ENCODE peak calls at places on chromosomes 5 and 9, in eight cellular contexts. E, A, I, D, R, L, X and W are unnamed samples.

GRCh38 chr9:100637787-100638186 is 59.9 kb downstream of the CAVIN4 start:
- DNase-seq in E (no peak), A (no peak), I (no peak), D (peak), R (no peak), L (no peak), X (peak), W (peak)

GRCh38 chr9:127524373-127524772 is 73.1 kb downstream of the LRSAM1 start:
- DNase-seq in E (no peak), A (no peak), I (peak), D (no peak), R (no peak), L (no peak), X (no peak), W (no peak)

GRCh38 chr5:65506961-65507360 is 25.2 kb upstream of the ADAMTS6 start:
- DNase-seq in E (no peak), A (peak), I (peak), D (no peak), R (no peak), L (no peak), X (peak), W (no peak)

GRCh38 chr5:107957023-107957422 is 286.3 kb upstream of the EFNA5 start:
- DNase-seq in E (no peak), A (no peak), I (no peak), D (no peak), R (no peak), L (no peak), X (no peak), W (no peak)

GRCh38 chr5:112921031-112921832 is 795 bp downstream of the REEP5 start:
- DNase-seq in E (peak), A (peak), I (peak), D (peak), R (peak), L (peak), X (peak), W (peak)

GRCh38 chr9:98796364-98797101 is at the start of gene ANKS6:
- DNase-seq in E (peak), A (peak), I (peak), D (peak), R (peak), L (peak), X (peak), W (peak)

GRCh38 chr9:118059520-118060278 is 355.5 kb downstream of the TLR4 start:
- DNase-seq in E (no peak), A (no peak), I (peak), D (peak), R (no peak), L (no peak), X (peak), W (no peak)

GRCh38 chr9:37622462-37622861 is 28.3 kb upstream of the FRMPD1 start:
- DNase-seq in E (no peak), A (peak), I (no peak), D (no peak), R (no peak), L (no peak), X (no peak), W (no peak)

GRCh38 chr5:24226492-24226891 is 418.3 kb downstream of the CDH10 start:
- DNase-seq in E (no peak), A (no peak), I (peak), D (no peak), R (no peak), L (no peak), X (peak), W (no peak)

GRCh38 chr9:75071530-75072122 is 16.3 kb downstream of the NMRK1 start:
- DNase-seq in E (no peak), A (no peak), I (no peak), D (no peak), R (peak), L (no peak), X (no peak), W (peak)

GRCh38 chr5:32251864-32252458 is 60.8 kb downstream of the MTMR12 start:
- DNase-seq in E (no peak), A (no peak), I (no peak), D (no peak), R (no peak), L (no peak), X (no peak), W (no peak)

GRCh38 chr5:1054018-1054798 is 45.6 kb downstream of the NKD2 start:
- DNase-seq in E (peak), A (no peak), I (no peak), D (no peak), R (no peak), L (no peak), X (no peak), W (no peak)

GRCh38 chr5:85921590-85921989 is 696.2 kb upstream of the COX7C start:
- DNase-seq in E (no peak), A (no peak), I (no peak), D (no peak), R (no peak), L (no peak), X (no peak), W (no peak)

GRCh38 chr5:90947667-90948066 is 389.1 kb downstream of the ADGRV1 start:
- DNase-seq in E (no peak), A (no peak), I (no peak), D (no peak), R (no peak), L (no peak), X (no peak), W (no peak)

GRCh38 chr5:56155085-56155484 is 78.0 kb downstream of the ANKRD55 start:
- DNase-seq in E (no peak), A (no peak), I (peak), D (no peak), R (no peak), L (no peak), X (peak), W (no peak)

GRCh38 chr9:101201626-101202025 is 173.1 kb downstream of the PLPPR1 start:
- DNase-seq in E (no peak), A (no peak), I (no peak), D (no peak), R (no peak), L (no peak), X (no peak), W (no peak)

GRCh38 chr9:1429328-1429727 is 379.2 kb downstream of the DMRT2 start:
- DNase-seq in E (peak), A (no peak), I (no peak), D (peak), R (no peak), L (no peak), X (peak), W (no peak)

GRCh38 chr5:56696900-56697299 is 118.4 kb upstream of the MAP3K1 start:
- DNase-seq in E (no peak), A (no peak), I (peak), D (no peak), R (no peak), L (peak), X (peak), W (no peak)

GRCh38 chr5:111227226-111227782 is 3.1 kb downstream of the CAMK4 start:
- DNase-seq in E (no peak), A (no peak), I (no peak), D (no peak), R (peak), L (no peak), X (no peak), W (no peak)

GRCh38 chr9:96382175-96382574 is 1.3 kb downstream of the SLC35D2 start:
- DNase-seq in E (no peak), A (no peak), I (no peak), D (no peak), R (no peak), L (no peak), X (no peak), W (no peak)

GRCh38 chr9:96686638-96687335 is 31.7 kb upstream of the PRXL2C start:
- DNase-seq in E (peak), A (no peak), I (peak), D (peak), R (peak), L (peak), X (peak), W (no peak)

GRCh38 chr9:9998491-9999287 is 614.1 kb downstream of the PTPRD start:
- DNase-seq in E (no peak), A (no peak), I (no peak), D (no peak), R (no peak), L (no peak), X (peak), W (no peak)

GRCh38 chr9:114334490-114334889 is 4.8 kb downstream of the ORM2 start:
- DNase-seq in E (no peak), A (no peak), I (no peak), D (no peak), R (no peak), L (no peak), X (no peak), W (no peak)
- TF ChIP-seq CTCF in E (no peak), A (no peak), I (no peak), D (no peak), R (no peak), L (no peak), X (no peak), W (no peak)

GRCh38 chr5:76576468-76576867 is 46.7 kb downstream of the F2RL2 start:
- DNase-seq in E (no peak), A (no peak), I (no peak), D (no peak), R (no peak), L (no peak), X (no peak), W (no peak)

GRCh38 chr5:76571595-76571994 is 51.6 kb downstream of the F2RL2 start:
- DNase-seq in E (no peak), A (no peak), I (no peak), D (no peak), R (no peak), L (no peak), X (no peak), W (no peak)
- TF ChIP-seq CTCF in E (peak), A (peak), I (no peak), D (no peak), R (peak), L (no peak), X (no peak), W (no peak)

GRCh38 chr5:172453206-172453985 is 929 bp downstream of the SH3PXD2B start:
- DNase-seq in E (no peak), A (peak), I (peak), D (peak), R (no peak), L (peak), X (peak), W (peak)
- TF ChIP-seq CTCF in E (peak), A (peak), I (peak), D (peak), R (no peak), L (peak), X (peak), W (peak)

GRCh38 chr5:135568241-135568640 is 10.6 kb downstream of the CXCL14 start:
- DNase-seq in E (no peak), A (no peak), I (no peak), D (no peak), R (no peak), L (no peak), X (no peak), W (no peak)

GRCh38 chr5:135565691-135566421 is 12.9 kb downstream of the CXCL14 start:
- DNase-seq in E (peak), A (peak), I (peak), D (peak), R (no peak), L (no peak), X (peak), W (peak)

GRCh38 chr5:135567661-135568060 is 11.1 kb downstream of the CXCL14 start:
- DNase-seq in E (no peak), A (peak), I (no peak), D (no peak), R (no peak), L (no peak), X (peak), W (no peak)

GRCh38 chr5:135565256-135565655 is 13.5 kb downstream of the CXCL14 start:
- DNase-seq in E (no peak), A (no peak), I (no peak), D (no peak), R (no peak), L (no peak), X (no peak), W (no peak)

GRCh38 chr5:135566422-135567416 is 12.1 kb downstream of the CXCL14 start:
- DNase-seq in E (no peak), A (no peak), I (no peak), D (no peak), R (no peak), L (no peak), X (no peak), W (no peak)
- TF ChIP-seq CTCF in E (peak), A (peak), I (no peak), D (no peak), R (no peak), L (no peak), X (no peak), W (no peak)

DNA sequence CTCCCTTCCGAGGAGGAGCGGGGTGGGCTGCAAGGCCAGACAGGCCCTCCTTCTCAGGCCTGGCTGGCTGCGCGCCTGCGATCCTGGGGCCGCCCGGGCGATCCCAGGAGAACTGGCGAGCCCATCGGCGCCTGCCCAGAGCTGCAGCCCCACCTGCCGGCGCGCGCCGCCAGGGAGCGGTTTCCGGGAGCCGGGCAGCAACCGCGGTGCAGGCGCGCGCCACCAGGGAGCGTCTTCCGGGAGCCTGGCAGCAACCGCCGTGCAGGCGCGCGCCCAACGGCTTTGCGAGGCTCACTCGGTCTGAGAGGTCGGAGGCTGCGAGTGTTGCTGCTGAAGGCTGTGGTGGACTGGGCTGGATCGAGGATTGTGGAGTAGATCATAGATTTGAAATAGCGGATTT is 668.7 kb downstream of the SPATA31A6 start:
- DNase-seq in E (no peak), A (no peak), I (peak), D (peak), R (peak), L (no peak), X (peak), W (peak)
- TF ChIP-seq CTCF in E (peak), A (no peak), I (peak), D (no peak), R (no peak), L (no peak), X (peak), W (no peak)

GRCh38 chr5:78065663-78066062 is 228.8 kb downstream of the AP3B1 start:
- DNase-seq in E (no peak), A (no peak), I (no peak), D (peak), R (no peak), L (no peak), X (no peak), W (no peak)
- TF ChIP-seq CTCF in E (no peak), A (peak), I (no peak), D (peak), R (peak), L (no peak), X (no peak), W (no peak)